ENCODE peak calls at places on chromosome 10, in six cellular contexts. One of them, this sample, is unnamed.

GRCh38 chr10:85992324-85992723 is 374.3 kb downstream of the GRID1 start:
- DNase-seq in uterus: no peak
- DNase-seq in hepatocyte: no peak
- DNase-seq in lower lobe of right lung: no peak
- DNase-seq in astrocyte of the spinal cord: no peak
- DNase-seq in AG09319: no peak
- DNase-seq in this sample: no peak

GRCh38 chr10:122494833-122495232 is 33.5 kb downstream of the HTRA1 start:
- DNase-seq in uterus: no peak
- DNase-seq in hepatocyte: no peak
- DNase-seq in lower lobe of right lung: peak; percentile 41
- DNase-seq in astrocyte of the spinal cord: peak; percentile 88
- DNase-seq in AG09319: peak; percentile 50
- DNase-seq in this sample: peak; percentile 54

GRCh38 chr10:58415757-58416156 is 30.5 kb downstream of the TFAM start:
- DNase-seq in uterus: no peak
- DNase-seq in hepatocyte: no peak
- DNase-seq in lower lobe of right lung: no peak
- DNase-seq in astrocyte of the spinal cord: no peak
- DNase-seq in AG09319: no peak
- DNase-seq in this sample: no peak

GRCh38 chr10:132335189-132336063 is 3.4 kb downstream of the LRRC27 start:
- DNase-seq in uterus: no peak
- DNase-seq in hepatocyte: no peak
- DNase-seq in lower lobe of right lung: peak; percentile 89
- DNase-seq in astrocyte of the spinal cord: no peak
- DNase-seq in AG09319: no peak
- DNase-seq in this sample: no peak

GRCh38 chr10:97714401-97715258 is 1.1 kb downstream of the MARVELD1 start:
- DNase-seq in uterus: peak; percentile 87
- DNase-seq in hepatocyte: peak; percentile 87
- DNase-seq in lower lobe of right lung: peak; percentile 76
- DNase-seq in astrocyte of the spinal cord: peak; percentile 72
- DNase-seq in AG09319: peak; percentile 61
- DNase-seq in this sample: peak; percentile 87

GRCh38 chr10:52706347-52707070 is 66.1 kb downstream of the MBL2 start:
- DNase-seq in uterus: no peak
- DNase-seq in hepatocyte: no peak
- DNase-seq in lower lobe of right lung: no peak
- DNase-seq in astrocyte of the spinal cord: peak; percentile 50
- DNase-seq in AG09319: no peak
- DNase-seq in this sample: no peak

GRCh38 chr10:86506499-86506898 is 15.1 kb downstream of the WAPL start:
- DNase-seq in uterus: no peak
- DNase-seq in hepatocyte: no peak
- DNase-seq in lower lobe of right lung: no peak
- DNase-seq in astrocyte of the spinal cord: no peak
- DNase-seq in AG09319: no peak
- DNase-seq in this sample: no peak

GRCh38 chr10:75197066-75197465 is 13.5 kb upstream of the VDAC2 start:
- DNase-seq in uterus: no peak
- DNase-seq in hepatocyte: no peak
- DNase-seq in lower lobe of right lung: no peak
- DNase-seq in astrocyte of the spinal cord: no peak
- DNase-seq in AG09319: no peak
- DNase-seq in this sample: no peak

GRCh38 chr10:116382290-116382689 is 45.4 kb upstream of the PNLIPRP3 start:
- DNase-seq in uterus: no peak
- DNase-seq in hepatocyte: no peak
- DNase-seq in lower lobe of right lung: no peak
- DNase-seq in astrocyte of the spinal cord: no peak
- DNase-seq in AG09319: no peak
- DNase-seq in this sample: no peak

GRCh38 chr10:78341953-78342614 is 308.4 kb downstream of the RPS24 start:
- DNase-seq in uterus: peak; percentile 4
- DNase-seq in hepatocyte: no peak
- DNase-seq in lower lobe of right lung: no peak
- DNase-seq in astrocyte of the spinal cord: no peak
- DNase-seq in AG09319: no peak
- DNase-seq in this sample: no peak

GRCh38 chr10:44873156-44873555 is 38.0 kb upstream of the TMEM72 start:
- DNase-seq in uterus: no peak
- DNase-seq in hepatocyte: no peak
- DNase-seq in lower lobe of right lung: no peak
- DNase-seq in astrocyte of the spinal cord: no peak
- DNase-seq in AG09319: no peak
- DNase-seq in this sample: peak; percentile 44

GRCh38 chr10:113007343-113007771 is 57.3 kb downstream of the TCF7L2 start:
- DNase-seq in uterus: no peak
- DNase-seq in hepatocyte: no peak
- DNase-seq in lower lobe of right lung: no peak
- DNase-seq in astrocyte of the spinal cord: no peak
- DNase-seq in AG09319: no peak
- DNase-seq in this sample: no peak

GRCh38 chr10:22894714-22895113 is 33.1 kb upstream of the ARMC3 start:
- DNase-seq in uterus: no peak
- DNase-seq in hepatocyte: peak; percentile 20
- DNase-seq in lower lobe of right lung: no peak
- DNase-seq in astrocyte of the spinal cord: no peak
- DNase-seq in AG09319: no peak
- DNase-seq in this sample: peak; percentile 5

GRCh38 chr10:104274762-104275721 is 6.1 kb downstream of the GSTO2 start:
- DNase-seq in uterus: no peak
- DNase-seq in hepatocyte: peak; percentile 61
- DNase-seq in lower lobe of right lung: peak; percentile 76
- DNase-seq in astrocyte of the spinal cord: peak; percentile 29
- DNase-seq in AG09319: no peak
- DNase-seq in this sample: peak; percentile 77

GRCh38 chr10:18571780-18572179 is 79.6 kb downstream of the NSUN6 start:
- DNase-seq in uterus: no peak
- DNase-seq in hepatocyte: no peak
- DNase-seq in lower lobe of right lung: no peak
- DNase-seq in astrocyte of the spinal cord: no peak
- DNase-seq in AG09319: no peak
- DNase-seq in this sample: no peak

GRCh38 chr10:121823993-121824463 is 103.8 kb downstream of the ATE1 start:
- DNase-seq in uterus: no peak
- DNase-seq in hepatocyte: peak; percentile 66
- DNase-seq in lower lobe of right lung: no peak
- DNase-seq in astrocyte of the spinal cord: peak; percentile 66
- DNase-seq in AG09319: peak; percentile 3
- DNase-seq in this sample: peak; percentile 48

DNA sequence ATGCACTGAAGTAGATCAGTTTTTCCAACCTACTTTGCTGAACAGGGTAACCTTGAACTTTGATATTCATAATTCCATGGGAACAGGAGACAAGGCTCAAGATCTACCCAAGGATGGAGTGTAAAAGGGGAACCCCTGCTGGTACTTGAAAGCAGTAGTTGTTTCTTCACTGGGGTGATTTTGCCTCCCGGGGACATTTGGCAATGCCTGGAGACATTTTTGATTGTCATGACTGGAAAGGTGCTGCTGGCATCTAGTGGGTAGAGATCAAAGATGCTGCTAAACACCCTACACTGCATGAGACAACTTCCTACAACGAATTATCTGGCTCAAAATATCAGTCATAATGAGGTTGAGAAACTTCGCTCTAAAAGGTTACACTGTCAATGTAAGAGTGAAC is 214.8 kb upstream of the CTBP2 start:
- DNase-seq in uterus: no peak
- DNase-seq in hepatocyte: no peak
- DNase-seq in lower lobe of right lung: no peak
- DNase-seq in astrocyte of the spinal cord: peak; percentile 3
- DNase-seq in AG09319: no peak
- DNase-seq in this sample: no peak
- TF ChIP-seq CTCF in uterus: no peak
- TF ChIP-seq CTCF in hepatocyte: no peak
- TF ChIP-seq CTCF in lower lobe of right lung: no peak
- TF ChIP-seq CTCF in astrocyte of the spinal cord: no peak
- TF ChIP-seq CTCF in AG09319: no peak
- TF ChIP-seq CTCF in this sample: no peak

GRCh38 chr10:74153123-74153522 is 2.1 kb downstream of the ADK start:
- DNase-seq in uterus: no peak
- DNase-seq in hepatocyte: no peak
- DNase-seq in lower lobe of right lung: no peak
- DNase-seq in astrocyte of the spinal cord: peak; percentile 25
- DNase-seq in AG09319: no peak
- DNase-seq in this sample: no peak
- TF ChIP-seq CTCF in uterus: no peak
- TF ChIP-seq CTCF in hepatocyte: peak; percentile 19
- TF ChIP-seq CTCF in lower lobe of right lung: peak; percentile 34
- TF ChIP-seq CTCF in astrocyte of the spinal cord: peak; percentile 45
- TF ChIP-seq CTCF in AG09319: peak; percentile 18
- TF ChIP-seq CTCF in this sample: peak; percentile 47

GRCh38 chr10:100879741-100880360 is 32.9 kb upstream of the SLF2 start:
- DNase-seq in uterus: no peak
- DNase-seq in hepatocyte: no peak
- DNase-seq in lower lobe of right lung: no peak
- DNase-seq in astrocyte of the spinal cord: no peak
- DNase-seq in AG09319: no peak
- DNase-seq in this sample: no peak
- TF ChIP-seq CTCF in uterus: no peak
- TF ChIP-seq CTCF in hepatocyte: peak; percentile 6
- TF ChIP-seq CTCF in lower lobe of right lung: no peak
- TF ChIP-seq CTCF in astrocyte of the spinal cord: no peak
- TF ChIP-seq CTCF in AG09319: no peak
- TF ChIP-seq CTCF in this sample: no peak

GRCh38 chr10:93977442-93977841 is 16.3 kb upstream of the PLCE1 start:
- DNase-seq in uterus: no peak
- DNase-seq in hepatocyte: no peak
- DNase-seq in lower lobe of right lung: no peak
- DNase-seq in astrocyte of the spinal cord: no peak
- DNase-seq in AG09319: no peak
- DNase-seq in this sample: no peak
- TF ChIP-seq CTCF in uterus: no peak
- TF ChIP-seq CTCF in hepatocyte: no peak
- TF ChIP-seq CTCF in lower lobe of right lung: no peak
- TF ChIP-seq CTCF in astrocyte of the spinal cord: no peak
- TF ChIP-seq CTCF in AG09319: no peak
- TF ChIP-seq CTCF in this sample: no peak